ENCODE peak calls at places on chromosomes 5 and 9, in four cellular contexts. O is T-helper 22 cell; H is activated naive CD8-positive, alpha-beta T cell treated with anti-CD3 and anti-CD28 coated beads, Interleukin-2, amount 50 U/mL, for 24 hours; B is stimulated activated CD4-positive, alpha-beta T cell treated with anti-CD3 and anti-CD28 coated beads, Interleukin-2, amount 100 ng/mL, for 48 hours. I is an unnamed sample.

GRCh38 chr9:82170079-82170662 is 181.6 kb downstream of the SPATA31D1 start:
- DNase-seq in O (no peak), H (no peak), B (no peak), I (no peak)

GRCh38 chr5:177194278-177194677 is 60.7 kb downstream of the NSD1 start:
- DNase-seq in O (no peak), H (no peak), B (no peak), I (no peak)

GRCh38 chr5:138932171-138932810 is 57.2 kb upstream of the LRRTM2 start:
- DNase-seq in O (no peak), H (no peak), B (no peak), I (no peak)

GRCh38 chr5:113546711-113547159 is 33.2 kb downstream of the YTHDC2 start:
- DNase-seq in O (no peak), H (no peak), B (no peak), I (no peak)

GRCh38 chr5:154356958-154357357 is 88.8 kb upstream of the SAP30L start:
- DNase-seq in O (no peak), H (no peak), B (no peak), I (no peak)

GRCh38 chr5:11890777-11891176 is 13.5 kb downstream of the CTNND2 start:
- DNase-seq in O (no peak), H (no peak), B (no peak), I (no peak)

GRCh38 chr5:99866740-99867139 is 668.4 kb upstream of the FAM174A start:
- DNase-seq in O (no peak), H (no peak), B (no peak), I (no peak)

GRCh38 chr9:114629563-114630090 is 18.5 kb downstream of the TMEM268 start:
- DNase-seq in O (no peak), H (no peak), B (no peak), I (no peak)

GRCh38 chr9:107548298-107549142 is 59.0 kb upstream of the KLF4 start:
- DNase-seq in O (no peak), H (no peak), B (no peak), I (no peak)

GRCh38 chr5:5560016-5560415 is 137.5 kb downstream of the ICE1 start:
- DNase-seq in O (no peak), H (no peak), B (no peak), I (no peak)

GRCh38 chr5:176806137-176806536 is 4.2 kb upstream of the UNC5A start:
- DNase-seq in O (no peak), H (no peak), B (no peak), I (no peak)

GRCh38 chr9:104810421-104811339 is 46.8 kb downstream of the NIPSNAP3B start:
- DNase-seq in O (no peak), H (no peak), B (no peak), I (no peak)

GRCh38 chr9:127537014-127537413 is 75.1 kb upstream of the STXBP1 start:
- DNase-seq in O (no peak), H (no peak), B (no peak), I (no peak)

GRCh38 chr5:62574599-62574998 is 4.0 kb upstream of the LRRC70 start:
- DNase-seq in O (no peak), H (no peak), B (no peak), I (no peak)

GRCh38 chr9:91474656-91475055 is 51.0 kb upstream of the NFIL3 start:
- DNase-seq in O (no peak), H (no peak), B (no peak), I (no peak)

GRCh38 chr9:137143459-137143858 is 4.5 kb downstream of the GRIN1 start:
- DNase-seq in O (no peak), H (no peak), B (no peak), I (no peak)

GRCh38 chr5:159099049-159099760 is 511 bp downstream of the EBF1 start:
- DNase-seq in O (no peak), H (peak), B (peak), I (peak)

GRCh38 chr5:76403963-76404693 is 1.0 kb downstream of the IQGAP2 start:
- DNase-seq in O (peak), H (peak), B (peak), I (peak)

GRCh38 chr5:90503596-90503995 is 25.8 kb downstream of the LYSMD3 start:
- DNase-seq in O (no peak), H (no peak), B (no peak), I (no peak)

GRCh38 chr9:108184009-108184408 is 671.8 kb downstream of the ACTL7B start:
- DNase-seq in O (no peak), H (no peak), B (no peak), I (no peak)

GRCh38 chr5:126016256-126016655 is 407.0 kb upstream of the GRAMD2B start:
- DNase-seq in O (no peak), H (no peak), B (no peak), I (no peak)

GRCh38 chr5:87949665-87950640 is 318.7 kb downstream of the TMEM161B start:
- DNase-seq in O (no peak), H (no peak), B (no peak), I (no peak)

GRCh38 chr5:50445281-50445949 is 4.3 kb upstream of the EMB start:
- DNase-seq in O (no peak), H (no peak), B (no peak), I (no peak)

GRCh38 chr5:132481243-132482211 is 9.0 kb downstream of the IRF1 start:
- DNase-seq in O (no peak), H (no peak), B (no peak), I (peak)

GRCh38 chr5:39902626-39903025 is 477.8 kb upstream of the DAB2 start:
- DNase-seq in O (no peak), H (no peak), B (no peak), I (no peak)

GRCh38 chr5:158390556-158390955 is 531.6 kb upstream of the CLINT1 start:
- DNase-seq in O (no peak), H (no peak), B (no peak), I (no peak)